ENCODE peak calls at places on chromosomes 12 and 14, in four cellular contexts. B, M, S and E are unnamed samples.

GRCh38 chr14:52241102-52241793 is 26.2 kb upstream of the PTGDR start:
- DNase-seq in B (no peak), M (peak; percentile 87), S (no peak), E (no peak)

GRCh38 chr12:20490213-20490612 is 121.9 kb downstream of the PDE3A start:
- DNase-seq in B (no peak), M (peak; percentile 75), S (no peak), E (no peak)

GRCh38 chr12:6970096-6970527 is 352 bp downstream of the PHB2 start:
- DNase-seq in B (peak; percentile 68), M (peak; percentile 34), S (no peak), E (peak; percentile 34)

GRCh38 chr14:23141706-23142467 is 22.8 kb upstream of the CEBPE start:
- DNase-seq in B (no peak), M (peak; percentile 90), S (no peak), E (peak; percentile 64)

GRCh38 chr12:12081836-12082497 is 11.2 kb downstream of the BCL2L14 start:
- DNase-seq in B (no peak), M (peak; percentile 73), S (no peak), E (peak; percentile 4)

GRCh38 chr12:33439587-33440011 is at the start of gene SYT10:
- DNase-seq in B (peak; percentile 53), M (peak; percentile 19), S (no peak), E (peak; percentile 50)

GRCh38 chr12:22626429-22626828 is 1.5 kb downstream of the ETNK1 start:
- DNase-seq in B (no peak), M (peak; percentile 82), S (no peak), E (peak; percentile 3)

GRCh38 chr12:56086096-56086495 is 6.1 kb downstream of the ERBB3 start:
- DNase-seq in B (no peak), M (no peak), S (no peak), E (no peak)

GRCh38 chr14:61887628-61888027 is 125.4 kb downstream of the SNAPC1 start:
- DNase-seq in B (no peak), M (no peak), S (no peak), E (no peak)

GRCh38 chr12:51377099-51377984 is 13.9 kb downstream of the GALNT6 start:
- DNase-seq in B (no peak), M (no peak), S (no peak), E (no peak)

GRCh38 chr12:32659908-32660440 is 19.1 kb upstream of the DNM1L start:
- DNase-seq in B (no peak), M (no peak), S (no peak), E (no peak)

GRCh38 chr12:52561880-52562449 is 9.0 kb upstream of the KRT71 start:
- DNase-seq in B (no peak), M (peak; percentile 22), S (no peak), E (no peak)

GRCh38 chr12:92759634-92760268 is 57.0 kb downstream of the PLEKHG7 start:
- DNase-seq in B (no peak), M (peak; percentile 95), S (no peak), E (peak; percentile 74)

GRCh38 chr14:73289308-73289707 is 52.0 kb downstream of the PAPLN start:
- DNase-seq in B (no peak), M (no peak), S (no peak), E (no peak)
- H3K36me3 ChIP-seq in B (peaks cover 26% of the 10 kb centered on the region), M (peaks cover 52% of the 10 kb centered on the region), S (peaks cover 2% of the 10 kb centered on the region), E (peaks cover 5% of the 10 kb centered on the region)

GRCh38 chr12:69106482-69107118 is 132.8 kb upstream of the CPSF6 start:
- DNase-seq in B (no peak), M (no peak), S (no peak), E (no peak)

GRCh38 chr12:69108024-69108423 is 131.3 kb upstream of the CPSF6 start:
- DNase-seq in B (no peak), M (no peak), S (no peak), E (peak; percentile 4)

GRCh38 chr12:69102856-69103255 is 136.5 kb upstream of the CPSF6 start:
- DNase-seq in B (no peak), M (no peak), S (no peak), E (no peak)

GRCh38 chr12:69105101-69105613 is 134.2 kb upstream of the CPSF6 start:
- DNase-seq in B (no peak), M (no peak), S (no peak), E (no peak)

DNA sequence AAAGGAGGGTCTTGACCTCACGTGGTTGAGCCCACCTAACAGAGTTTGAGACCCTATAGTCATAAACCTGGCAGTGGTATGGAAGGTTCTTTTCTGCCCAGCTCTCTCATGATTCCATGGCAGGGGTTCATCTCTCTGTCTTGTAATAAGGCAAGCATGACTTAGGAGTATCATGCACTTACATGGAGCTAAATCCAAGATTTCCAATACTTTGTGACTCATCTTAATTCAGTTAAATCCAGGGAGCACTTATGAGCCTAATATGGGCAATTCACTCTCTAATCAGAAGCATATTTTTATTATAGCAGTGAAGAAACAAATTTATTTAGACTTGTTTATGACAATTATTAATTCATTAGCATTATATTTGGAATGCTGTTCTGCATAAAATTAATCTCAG is 131.8 kb upstream of the CPSF6 start:
- DNase-seq in B (no peak), M (no peak), S (no peak), E (no peak)
- H3K36me3 ChIP-seq in B (no peaks in the 10 kb centered on the region), M (no peaks in the 10 kb centered on the region), S (no peaks in the 10 kb centered on the region), E (no peaks in the 10 kb centered on the region)

GRCh38 chr12:120186654-120187053 is 7.9 kb downstream of the GCN1 start:
- DNase-seq in B (no peak), M (no peak), S (no peak), E (no peak)
- H3K36me3 ChIP-seq in B (peaks cover 59% of the 10 kb centered on the region), M (peaks cover 44% of the 10 kb centered on the region), S (peaks cover 49% of the 10 kb centered on the region), E (peaks cover 84% of the 10 kb centered on the region)

DNA sequence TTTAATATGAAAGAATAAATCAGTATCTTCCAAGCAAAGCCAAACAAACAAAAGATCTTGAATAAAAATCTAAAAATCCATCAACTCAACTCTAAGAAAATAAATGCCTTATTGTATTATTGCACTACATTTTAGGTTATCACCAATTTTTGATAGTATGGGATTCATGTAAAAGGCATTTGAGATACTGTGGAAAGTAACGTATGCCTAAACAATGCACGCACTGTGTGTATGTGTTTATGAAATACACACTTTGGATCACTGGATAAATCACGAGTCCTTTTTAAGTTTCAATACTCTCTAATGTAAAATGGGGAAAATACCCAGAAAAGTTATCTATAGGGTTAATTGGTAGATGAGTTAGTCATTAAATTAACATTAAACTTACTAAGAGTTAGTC is 17.7 kb downstream of the WBP11 start:
- DNase-seq in B (no peak), M (no peak), S (no peak), E (no peak)
- H3K36me3 ChIP-seq in B (peaks cover 22% of the 10 kb centered on the region), M (peaks cover 58% of the 10 kb centered on the region), S (peaks cover 28% of the 10 kb centered on the region), E (peaks cover 49% of the 10 kb centered on the region)

DNA sequence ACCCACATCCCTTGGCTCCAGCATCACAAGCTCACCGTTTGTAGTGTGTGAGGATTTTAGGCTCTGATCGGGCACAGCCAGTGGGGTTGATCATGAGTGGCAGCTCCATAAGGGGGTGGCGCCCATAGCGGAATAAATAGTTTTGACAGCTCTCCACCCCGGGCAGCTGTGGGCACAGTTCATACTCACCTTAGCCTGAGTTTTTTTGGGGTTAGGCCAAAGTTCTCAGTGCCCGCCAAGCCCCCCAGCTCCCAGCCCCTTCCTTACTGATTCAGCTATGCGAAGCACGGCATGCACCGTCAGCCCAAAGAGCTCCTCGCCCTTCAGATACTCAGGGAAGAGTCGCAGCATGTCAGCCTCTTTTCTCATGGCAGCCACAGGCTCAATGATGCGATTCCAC is 6.0 kb upstream of the PRKAG1 start:
- DNase-seq in B (no peak), M (no peak), S (no peak), E (no peak)
- H3K36me3 ChIP-seq in B (peaks cover 51% of the 10 kb centered on the region), M (peaks cover 33% of the 10 kb centered on the region), S (peaks cover 54% of the 10 kb centered on the region), E (peaks cover 57% of the 10 kb centered on the region)

DNA sequence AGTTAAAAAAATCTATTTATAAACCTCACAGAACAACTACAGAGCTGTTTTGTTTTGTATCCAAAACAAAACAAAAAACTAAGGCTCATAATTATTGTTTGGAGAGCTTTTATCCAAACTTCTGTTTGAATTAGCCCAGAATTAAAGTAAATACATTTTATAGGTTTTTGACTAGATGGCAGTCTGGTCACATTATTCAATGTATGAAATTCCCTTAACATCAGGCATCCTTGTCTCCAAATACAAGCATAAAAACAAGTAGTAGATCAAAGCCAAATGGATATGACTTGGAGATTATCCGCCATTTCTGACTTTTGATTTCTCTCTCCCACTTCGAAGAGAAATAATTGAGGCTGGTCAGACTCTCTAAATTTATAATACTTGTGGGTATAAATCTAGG is 63.5 kb downstream of the SLC38A1 start:
- DNase-seq in B (no peak), M (no peak), S (no peak), E (no peak)
- H3K36me3 ChIP-seq in B (no peaks in the 10 kb centered on the region), M (peaks cover 81% of the 10 kb centered on the region), S (peaks cover 50% of the 10 kb centered on the region), E (peaks cover 91% of the 10 kb centered on the region)

DNA sequence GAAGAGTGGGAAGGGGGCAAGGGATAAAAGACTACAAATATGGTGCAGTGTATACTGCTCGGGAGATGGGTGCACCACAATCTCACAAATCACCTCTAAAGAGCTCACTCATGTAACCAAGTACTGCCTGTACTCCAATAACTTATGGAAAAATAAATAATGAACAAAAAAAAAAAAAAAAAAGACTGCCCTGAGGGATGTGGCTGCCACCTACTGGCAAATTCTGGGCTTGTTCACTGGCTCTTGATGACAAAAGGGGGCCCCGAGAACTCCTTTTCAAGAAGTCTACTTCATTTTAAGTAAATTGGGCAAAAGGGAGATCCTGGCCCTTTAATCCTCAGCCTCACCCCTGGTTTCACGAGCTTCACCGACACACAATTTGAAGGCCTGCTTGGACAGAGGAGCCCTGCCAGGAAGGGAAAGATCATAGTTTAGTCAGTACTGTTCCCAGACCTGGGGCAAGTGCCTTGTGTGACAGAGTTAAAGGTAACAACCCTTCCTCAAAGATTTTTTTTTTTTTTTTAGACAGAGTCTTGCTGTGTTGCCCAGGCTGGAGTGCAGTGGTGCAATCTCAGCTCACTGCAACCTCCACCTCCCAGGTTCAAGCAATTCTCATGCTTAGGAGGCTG is 26.1 kb upstream of the STAC3 start:
- DNase-seq in B (no peak), M (peak; percentile 60), S (no peak), E (peak; percentile 40)
- H3K36me3 ChIP-seq in B (peaks cover 34% of the 10 kb centered on the region), M (peaks cover 22% of the 10 kb centered on the region), S (peaks cover 36% of the 10 kb centered on the region), E (peaks cover 27% of the 10 kb centered on the region)

GRCh38 chr12:68823711-68824110 is 15.7 kb downstream of the MDM2 start:
- DNase-seq in B (no peak), M (no peak), S (no peak), E (no peak)
- H3K36me3 ChIP-seq in B (peaks cover 66% of the 10 kb centered on the region), M (peaks cover 96% of the 10 kb centered on the region), S (peaks cover 34% of the 10 kb centered on the region), E (peaks cover 86% of the 10 kb centered on the region)